ENCODE peak calls at places on chromosomes 7 and 10, in eight cellular contexts. J, N, X, F, S, Z, Y and B are unnamed samples.

GRCh38 chr7:117445206-117445605 is 17.9 kb upstream of the ASZ1 start:
- DNase-seq in J (no peak), N (peak), X (no peak), F (no peak), S (no peak), Z (no peak), Y (no peak), B (peak)

GRCh38 chr7:11648980-11649379 is 183.0 kb downstream of the THSD7A start:
- DNase-seq in J (no peak), N (peak), X (no peak), F (no peak), S (no peak), Z (no peak), Y (no peak), B (no peak)

GRCh38 chr10:60114765-60115586 is 208.6 kb upstream of the CCDC6 start:
- DNase-seq in J (no peak), N (peak), X (no peak), F (no peak), S (no peak), Z (no peak), Y (no peak), B (peak)

GRCh38 chr7:28179081-28180030 is 1.2 kb downstream of the JAZF1 start:
- DNase-seq in J (peak), N (no peak), X (no peak), F (peak), S (peak), Z (peak), Y (peak), B (peak)

GRCh38 chr10:119355930-119356329 is 148.6 kb downstream of the GRK5 start:
- DNase-seq in J (no peak), N (no peak), X (no peak), F (no peak), S (no peak), Z (no peak), Y (no peak), B (no peak)

GRCh38 chr7:14228341-14228740 is 238.9 kb upstream of the ETV1 start:
- DNase-seq in J (no peak), N (peak), X (no peak), F (no peak), S (no peak), Z (no peak), Y (no peak), B (no peak)

GRCh38 chr10:4883079-4883739 is 57.2 kb downstream of the AKR1E2 start:
- DNase-seq in J (no peak), N (no peak), X (no peak), F (no peak), S (no peak), Z (no peak), Y (no peak), B (peak)

GRCh38 chr7:130400120-130400572 is 19.9 kb downstream of the CPA1 start:
- DNase-seq in J (no peak), N (no peak), X (no peak), F (no peak), S (no peak), Z (no peak), Y (no peak), B (no peak)

GRCh38 chr7:2307690-2308107 is 6.5 kb downstream of the SNX8 start:
- DNase-seq in J (no peak), N (no peak), X (no peak), F (no peak), S (no peak), Z (no peak), Y (no peak), B (no peak)

GRCh38 chr7:87806150-87806549 is 70.0 kb downstream of the SLC25A40 start:
- DNase-seq in J (no peak), N (no peak), X (no peak), F (no peak), S (no peak), Z (no peak), Y (no peak), B (no peak)

DNA sequence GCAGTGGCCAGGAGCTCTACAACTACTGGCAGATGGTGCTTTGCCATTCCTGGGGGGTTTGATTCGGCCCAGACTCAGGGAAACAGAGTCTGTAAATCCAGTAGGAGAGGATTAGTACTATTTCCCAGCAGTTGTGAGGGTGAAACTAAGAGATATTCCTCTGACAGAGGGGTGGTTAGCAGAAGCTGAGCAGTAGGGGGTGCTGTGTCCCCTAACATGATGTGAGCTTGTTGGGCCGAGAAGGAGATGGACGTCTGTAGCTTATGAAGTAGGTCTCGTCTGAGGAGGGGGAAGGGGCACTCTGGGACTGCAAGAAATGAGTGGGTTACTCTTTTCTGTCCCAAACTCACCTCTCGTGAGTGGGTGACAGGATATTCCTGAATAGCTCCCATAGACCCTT is 179.2 kb upstream of the MBL2 start:
- DNase-seq in J (no peak), N (peak), X (peak), F (no peak), S (no peak), Z (no peak), Y (peak), B (peak)
- TF ChIP-seq CTCF in J (peak), N (peak), X (peak), F (peak), S (peak), Z (no peak), Y (peak), B (peak)

DNA sequence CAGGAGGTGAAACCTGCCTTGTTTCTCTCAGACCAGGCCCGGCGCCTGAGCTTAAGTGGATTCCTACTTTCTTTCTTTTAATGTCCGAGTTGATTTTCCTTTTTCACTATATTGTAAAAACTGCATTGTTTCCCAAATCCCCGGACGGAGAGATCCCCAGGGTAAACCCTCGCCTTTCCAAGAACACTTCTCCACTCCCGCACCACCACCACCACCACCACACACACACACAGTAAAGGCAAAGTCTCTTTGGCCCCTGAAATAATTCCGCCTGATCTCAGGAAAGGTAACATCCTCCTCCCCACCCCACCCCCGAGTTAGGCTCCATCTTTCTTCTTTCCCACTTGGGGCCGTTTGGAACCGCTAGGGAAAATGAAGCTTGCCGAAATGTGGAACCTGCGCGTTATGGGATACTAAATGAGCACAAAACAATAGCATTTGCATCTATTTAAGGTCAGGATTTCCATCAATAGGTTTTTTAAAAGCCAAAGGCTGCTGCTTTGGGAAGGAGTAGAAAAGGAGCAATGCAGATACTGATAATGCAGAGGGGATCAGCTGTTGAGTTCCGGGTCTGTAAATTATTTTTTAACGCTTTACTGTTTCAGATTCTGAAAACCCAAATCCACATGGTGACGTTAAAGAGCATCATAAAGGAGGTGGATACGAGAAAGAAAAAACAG is 2.5 kb downstream of the HPSE2 start:
- DNase-seq in J (no peak), N (no peak), X (no peak), F (no peak), S (no peak), Z (no peak), Y (no peak), B (no peak)
- H3K4me3 ChIP-seq in J (peak), N (no peak), X (no peak), F (no peak), S (no peak), Z (no peak), Y (no peak), B (no peak)

DNA sequence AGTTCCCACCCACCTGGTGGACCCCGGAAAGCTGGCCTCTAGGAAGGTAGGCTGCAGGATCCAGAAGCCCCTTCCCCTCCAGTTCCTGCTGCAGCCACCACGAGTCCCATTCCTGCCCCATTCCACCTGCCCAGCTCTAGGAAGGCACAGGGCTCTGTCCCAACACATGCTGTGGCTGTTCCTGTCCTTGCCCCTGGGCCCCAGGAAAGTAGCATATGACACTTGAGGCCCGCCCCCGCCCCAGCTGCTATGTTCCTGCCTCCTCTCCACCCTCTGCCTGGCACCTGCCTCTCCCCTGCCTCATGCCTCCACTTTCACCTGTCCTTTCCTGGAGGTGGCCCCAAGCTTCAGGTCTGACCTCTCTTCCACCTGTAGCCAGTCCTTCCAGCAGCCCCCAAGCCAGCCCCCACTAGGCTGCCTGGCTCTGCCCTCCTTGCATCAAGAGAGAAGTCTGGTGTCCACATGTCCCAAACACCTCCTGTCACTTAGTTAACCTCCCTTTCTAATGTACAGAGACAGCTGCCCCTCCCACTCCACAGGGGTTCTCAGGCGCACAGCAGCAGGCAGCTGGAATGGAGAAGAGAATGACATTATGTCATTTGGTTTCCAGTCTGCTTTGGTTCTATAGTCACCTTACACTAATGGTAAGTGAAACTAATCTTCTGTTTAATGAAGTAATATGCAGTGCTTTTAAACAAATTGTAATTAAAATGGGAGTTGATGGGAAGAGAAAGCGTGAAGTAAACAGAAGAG is 22.8 kb downstream of the YKT6 start:
- DNase-seq in J (no peak), N (no peak), X (no peak), F (no peak), S (no peak), Z (no peak), Y (no peak), B (no peak)
- TF ChIP-seq CTCF in J (no peak), N (no peak), X (no peak), F (no peak), S (no peak), Z (no peak), Y (no peak), B (no peak)

GRCh38 chr10:126933116-126933515 is 27.9 kb downstream of the DOCK1 start:
- DNase-seq in J (no peak), N (no peak), X (no peak), F (no peak), S (no peak), Z (no peak), Y (no peak), B (no peak)

GRCh38 chr10:126929391-126929790 is 24.2 kb downstream of the DOCK1 start:
- DNase-seq in J (no peak), N (no peak), X (no peak), F (no peak), S (no peak), Z (no peak), Y (no peak), B (no peak)

GRCh38 chr10:126932516-126932915 is 27.3 kb downstream of the DOCK1 start:
- DNase-seq in J (no peak), N (no peak), X (no peak), F (no peak), S (no peak), Z (no peak), Y (no peak), B (no peak)

GRCh38 chr10:126931548-126931947 is 26.3 kb downstream of the DOCK1 start:
- DNase-seq in J (no peak), N (no peak), X (no peak), F (no peak), S (no peak), Z (no peak), Y (no peak), B (no peak)

DNA sequence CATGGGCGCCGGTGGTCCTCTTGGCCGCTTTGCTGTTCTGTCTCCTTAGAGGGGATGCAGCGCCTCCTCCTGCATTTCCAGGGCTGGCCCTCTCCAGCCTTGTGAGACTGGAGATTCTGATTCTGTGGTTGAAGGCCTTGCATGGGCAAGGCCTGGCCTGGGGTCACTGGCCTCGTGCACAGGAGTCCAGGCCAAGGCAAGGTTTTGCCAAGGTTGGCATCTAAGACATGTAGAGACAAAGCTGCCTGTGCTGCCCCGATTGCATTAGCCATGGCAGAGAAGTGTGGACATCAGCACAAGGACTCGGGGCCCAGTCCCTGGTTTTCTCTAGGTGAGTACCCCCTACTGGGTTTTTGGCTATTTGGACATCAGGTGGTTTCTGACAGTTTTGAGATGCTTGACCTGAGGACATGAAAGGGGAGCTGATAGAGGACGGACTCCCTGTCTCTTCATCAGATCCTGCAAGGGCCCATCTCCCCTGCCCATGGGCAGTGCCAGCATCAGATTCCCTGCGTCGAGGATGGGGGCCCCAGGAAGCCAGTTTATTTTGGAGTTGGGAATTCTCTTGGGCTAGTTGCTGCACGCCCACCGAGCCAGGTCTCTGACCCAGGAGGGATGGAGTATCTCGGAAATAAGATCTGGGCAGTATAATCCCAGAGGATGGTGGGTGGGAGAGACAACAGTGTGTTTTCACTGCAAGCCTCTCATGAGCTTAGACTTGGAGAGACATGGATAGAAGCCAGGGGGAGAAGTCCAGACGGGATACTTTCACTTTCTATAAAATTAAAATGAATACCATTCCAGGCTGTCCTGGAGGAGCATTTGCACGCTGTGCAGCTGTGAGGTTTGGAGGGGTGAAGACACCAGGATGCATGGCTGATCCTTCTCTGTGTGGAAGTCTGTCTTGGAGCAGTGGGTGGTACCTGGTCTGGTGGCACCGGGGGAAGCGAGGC is 25.6 kb downstream of the DOCK1 start:
- DNase-seq in J (no peak), N (peak), X (no peak), F (no peak), S (no peak), Z (no peak), Y (no peak), B (no peak)
- H3K4me3 ChIP-seq in J (peak), N (no peak), X (no peak), F (no peak), S (no peak), Z (no peak), Y (no peak), B (no peak)

GRCh38 chr7:31487476-31487875 is 26.4 kb upstream of the ITPRID1 start:
- DNase-seq in J (no peak), N (no peak), X (no peak), F (no peak), S (no peak), Z (no peak), Y (no peak), B (peak)

GRCh38 chr7:31492086-31492485 is 21.8 kb upstream of the ITPRID1 start:
- DNase-seq in J (no peak), N (no peak), X (no peak), F (no peak), S (no peak), Z (no peak), Y (peak), B (no peak)

GRCh38 chr7:31487071-31487470 is 26.8 kb upstream of the ITPRID1 start:
- DNase-seq in J (peak), N (no peak), X (no peak), F (no peak), S (no peak), Z (no peak), Y (no peak), B (no peak)

GRCh38 chr7:31493714-31494181 is 20.1 kb upstream of the ITPRID1 start:
- DNase-seq in J (no peak), N (no peak), X (peak), F (peak), S (no peak), Z (no peak), Y (no peak), B (peak)

DNA sequence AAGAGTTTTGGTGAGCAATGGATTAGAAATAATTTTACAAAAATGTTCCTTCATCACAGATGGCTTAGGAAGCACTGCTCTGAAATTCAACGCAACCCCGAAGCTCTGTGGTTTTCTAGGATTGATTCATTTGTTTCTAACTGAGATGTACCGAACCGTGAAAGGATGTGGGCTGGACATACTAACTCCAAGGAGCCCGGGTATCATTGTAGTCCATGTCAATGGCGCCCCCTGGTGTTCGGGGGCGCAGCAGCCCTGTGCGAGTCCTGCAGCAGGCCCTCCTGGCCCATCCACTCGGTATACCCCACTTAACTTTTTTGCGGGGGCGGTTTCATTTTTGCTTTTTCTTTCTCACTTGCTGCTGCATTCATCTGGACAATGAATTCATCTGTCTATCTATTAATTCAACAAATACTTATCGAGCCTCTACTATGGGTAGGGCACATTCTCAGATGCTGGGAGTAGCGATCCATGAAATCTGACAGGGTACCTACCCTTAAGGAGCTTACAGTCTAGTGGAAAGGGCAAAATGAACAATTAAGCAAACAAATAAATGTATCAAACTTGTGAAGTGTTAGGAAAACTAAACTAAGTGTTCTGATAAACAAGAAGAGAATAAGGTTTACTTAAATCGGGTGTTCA is 25.2 kb upstream of the ITPRID1 start:
- DNase-seq in J (peak), N (no peak), X (peak), F (no peak), S (no peak), Z (no peak), Y (peak), B (peak)
- TF ChIP-seq CTCF in J (peak), N (peak), X (peak), F (peak), S (peak), Z (no peak), Y (peak), B (peak)

GRCh38 chr7:650339-651031 is 76.0 kb upstream of the DNAAF5 start:
- DNase-seq in J (peak), N (no peak), X (no peak), F (no peak), S (no peak), Z (no peak), Y (no peak), B (no peak)
- H3K4me3 ChIP-seq in J (no peak), N (no peak), X (no peak), F (no peak), S (no peak), Z (no peak), Y (no peak), B (no peak)

GRCh38 chr10:92572362-92573090 is 1.4 kb downstream of the IDE start:
- DNase-seq in J (no peak), N (no peak), X (no peak), F (no peak), S (no peak), Z (no peak), Y (peak), B (no peak)

GRCh38 chr10:92571649-92572048 is 2.2 kb downstream of the IDE start:
- DNase-seq in J (no peak), N (no peak), X (no peak), F (no peak), S (no peak), Z (no peak), Y (no peak), B (no peak)

GRCh38 chr10:92573798-92574544 is at the start of gene IDE:
- DNase-seq in J (peak), N (peak), X (peak), F (peak), S (peak), Z (peak), Y (peak), B (peak)

GRCh38 chr10:92574545-92575377 is 868 bp upstream of the IDE start:
- DNase-seq in J (no peak), N (peak), X (no peak), F (peak), S (no peak), Z (no peak), Y (no peak), B (peak)

GRCh38 chr10:92573091-92573797 is 649 bp downstream of the IDE start:
- DNase-seq in J (peak), N (no peak), X (peak), F (no peak), S (no peak), Z (no peak), Y (peak), B (peak)
- TF ChIP-seq CTCF in J (no peak), N (peak), X (no peak), F (no peak), S (peak), Z (peak), Y (no peak), B (no peak)

DNA sequence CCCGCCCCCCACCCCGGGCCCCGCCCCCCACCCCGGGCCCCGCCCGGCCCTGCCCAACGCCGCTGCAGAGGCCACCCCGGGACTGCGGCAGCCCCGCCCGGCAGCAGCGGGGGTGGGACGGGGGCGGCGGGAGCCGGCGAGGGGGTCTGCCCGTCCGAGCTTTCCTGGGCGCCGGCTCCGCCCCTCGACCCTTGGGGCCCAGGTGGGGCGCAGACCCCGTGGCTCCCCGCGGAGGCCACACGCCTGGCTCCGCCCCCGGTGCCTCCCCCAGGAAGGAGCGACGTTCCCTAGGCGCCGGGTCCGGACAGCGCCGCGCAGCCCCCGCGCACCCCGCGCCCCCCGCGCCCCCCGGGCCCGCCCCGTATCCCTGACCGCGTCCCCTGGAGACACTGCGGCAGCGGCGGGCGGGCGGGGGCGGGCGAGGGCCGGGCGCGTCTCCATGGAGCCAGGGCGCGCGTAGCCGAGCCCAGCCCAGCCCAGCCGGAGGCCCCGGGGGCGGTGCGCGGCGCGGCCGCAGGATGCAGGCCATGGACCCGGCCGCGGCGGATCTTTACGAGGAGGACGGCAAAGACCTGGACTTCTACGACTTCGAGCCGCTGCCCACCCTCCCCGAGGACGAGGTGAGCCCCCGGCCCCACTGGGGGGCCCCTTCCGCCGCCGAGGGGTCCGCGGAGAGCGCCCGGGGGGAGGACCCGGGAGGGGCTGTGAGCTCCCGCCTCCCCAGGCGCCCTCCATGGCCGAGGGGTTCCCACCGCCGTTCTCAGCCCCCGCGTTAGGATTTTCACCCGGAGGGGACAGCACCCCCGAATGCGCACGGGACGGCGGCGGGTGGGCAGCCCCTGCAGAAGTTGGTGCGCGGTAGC is at the start of gene KNDC1:
- DNase-seq in J (no peak), N (no peak), X (peak), F (no peak), S (no peak), Z (no peak), Y (peak), B (no peak)
- H3K4me3 ChIP-seq in J (peak), N (peak), X (peak), F (peak), S (peak), Z (no peak), Y (peak), B (no peak)